ENCODE peak calls at places on chromosome 6, in six cellular contexts. M is CD8-positive, alpha-beta memory T cell; J is T-helper 9 cell; F is CD8-positive, alpha-beta T cell; E is SHP77; S is NCI-H748 treated with DMSO at 0.1 percent for 48 hours. O is an unnamed sample.

GRCh38 chr6:151215999-151216398 is 23.8 kb upstream of the AKAP12 start:
- DNase-seq in F (no peak), M (no peak), E (no peak), S (no peak), J (no peak), O (no peak)

GRCh38 chr6:142384455-142385332 is 82.9 kb downstream of the ADGRG6 start:
- DNase-seq in M (no peak), E (no peak), S (no peak), F (no peak), J (no peak), O (no peak)

GRCh38 chr6:169961772-169962561 is 210.5 kb downstream of the ERMARD start:
- DNase-seq in M (no peak), F (no peak), S (no peak), E (no peak), J (no peak), O (peak; percentile 75)

GRCh38 chr6:52576392-52577021 is 353 bp downstream of the TRAM2 start:
- DNase-seq in S (peak; percentile 59), M (no peak), J (peak; percentile 35), E (peak; percentile 73), F (peak; percentile 34), O (peak; percentile 86)

GRCh38 chr6:136403166-136403980 is 113.7 kb upstream of the BCLAF1 start:
- DNase-seq in E (peak; percentile 63), S (no peak), M (no peak), J (no peak), F (no peak), O (no peak)

GRCh38 chr6:9121551-9121950 is 686.2 kb upstream of the SLC35B3 start:
- DNase-seq in J (no peak), F (no peak), M (no peak), E (no peak), S (no peak), O (no peak)

GRCh38 chr6:140567469-140567868 is 1193.0 kb upstream of the CITED2 start:
- DNase-seq in E (no peak), M (no peak), J (no peak), F (no peak), S (no peak), O (no peak)

GRCh38 chr6:48584846-48585245 is 473.8 kb upstream of the PTCHD4 start:
- DNase-seq in E (no peak), J (no peak), S (no peak), F (no peak), M (no peak), O (no peak)

GRCh38 chr6:101761124-101761601 is 367.7 kb downstream of the GRIK2 start:
- DNase-seq in M (no peak), E (no peak), J (no peak), F (no peak), S (no peak), O (no peak)

GRCh38 chr6:46412662-46413061 is 78.6 kb downstream of the RCAN2 start:
- DNase-seq in M (no peak), E (no peak), S (no peak), J (no peak), F (no peak), O (no peak)

GRCh38 chr6:42342011-42342553 is 109.6 kb downstream of the TRERF1 start:
- DNase-seq in M (no peak), E (no peak), S (no peak), J (no peak), F (no peak), O (no peak)

GRCh38 chr6:168300975-168301647 is 18.5 kb downstream of the DACT2 start:
- DNase-seq in S (no peak), J (no peak), M (no peak), F (no peak), E (no peak), O (no peak)

GRCh38 chr6:31401403-31401802 is 2.0 kb upstream of the MICA start:
- DNase-seq in F (no peak), E (no peak), J (no peak), S (no peak), M (no peak), O (peak; percentile 82)

GRCh38 chr6:15956205-15957106 is 172.4 kb upstream of the MYLIP start:
- DNase-seq in J (no peak), F (no peak), S (peak; percentile 38), M (no peak), E (peak; percentile 27), O (no peak)

GRCh38 chr6:43496370-43497128 is 13.6 kb downstream of the LRRC73 start:
- DNase-seq in J (no peak), F (no peak), M (no peak), S (no peak), E (no peak), O (no peak)

GRCh38 chr6:118869350-118869749 is 24.6 kb upstream of the ASF1A start:
- DNase-seq in M (no peak), F (no peak), E (no peak), J (no peak), S (no peak), O (no peak)

GRCh38 chr6:118719351-118720124 is 68.1 kb upstream of the CEP85L start:
- DNase-seq in F (peak; percentile 18), M (no peak), E (no peak), J (no peak), S (no peak), O (no peak)

GRCh38 chr6:26427093-26427809 is 13.1 kb upstream of the BTN3A3 start:
- DNase-seq in F (no peak), S (no peak), J (no peak), E (no peak), M (no peak), O (no peak)

GRCh38 chr6:119345114-119345513 is 4.4 kb downstream of the MAN1A1 start:
- DNase-seq in F (no peak), M (no peak), J (no peak), S (no peak), E (no peak), O (no peak)

GRCh38 chr6:34986845-34987246 is 97.8 kb downstream of the ANKS1A start:
- DNase-seq in S (peak; percentile 85), J (peak; percentile 49), E (peak; percentile 21), F (peak; percentile 47), M (peak; percentile 37), O (peak; percentile 83)

GRCh38 chr6:133919362-133919761 is 30.4 kb downstream of the TCF21 start:
- DNase-seq in M (no peak), J (no peak), F (no peak), E (no peak), S (no peak), O (no peak)

GRCh38 chr6:37407948-37408347 is 25.1 kb upstream of the CMTR1 start:
- DNase-seq in E (no peak), J (no peak), S (no peak), F (no peak), M (no peak), O (no peak)

GRCh38 chr6:42266542-42266941 is 48.9 kb upstream of the MRPS10 start:
- DNase-seq in S (no peak), M (no peak), F (no peak), E (no peak), J (no peak), O (no peak)

GRCh38 chr6:135195522-135195921 is 14.4 kb downstream of the MYB start:
- DNase-seq in J (no peak), E (no peak), M (no peak), F (no peak), S (no peak), O (no peak)

GRCh38 chr6:90294989-90295853 is 1.4 kb downstream of the BACH2 start:
- DNase-seq in S (no peak), E (peak; percentile 28), J (peak; percentile 57), F (peak; percentile 45), M (peak; percentile 61), O (peak; percentile 72)

GRCh38 chr6:4316867-4317400 is 181.6 kb upstream of the ECI2 start:
- DNase-seq in E (peak; percentile 52), S (peak; percentile 32), J (no peak), M (no peak), F (no peak), O (no peak)

GRCh38 chr6:100924574-100924973 is 43.4 kb upstream of the ASCC3 start:
- DNase-seq in F (no peak), J (no peak), M (no peak), S (no peak), E (no peak), O (no peak)

GRCh38 chr6:29953706-29954105 is 11.4 kb downstream of the HLA-A start:
- DNase-seq in J (no peak), M (no peak), S (no peak), F (no peak), E (no peak), O (no peak)

GRCh38 chr6:142819603-142820335 is 125.2 kb downstream of the HIVEP2 start:
- DNase-seq in J (no peak), E (peak; percentile 28), F (peak; percentile 29), M (peak; percentile 36), S (no peak), O (no peak)

GRCh38 chr6:113011389-113011788 is 664.3 kb downstream of the RFPL4B start:
- DNase-seq in F (no peak), J (no peak), E (no peak), S (no peak), M (no peak), O (no peak)

GRCh38 chr6:16206595-16207037 is 31.8 kb upstream of the GMPR start:
- DNase-seq in J (peak; percentile 12), F (peak; percentile 14), S (peak; percentile 90), E (peak; percentile 48), M (peak; percentile 26), O (no peak)

GRCh38 chr6:39309942-39310531 is 4.2 kb downstream of the KCNK17 start:
- DNase-seq in J (peak; percentile 36), E (peak; percentile 41), M (peak; percentile 34), F (peak; percentile 24), S (peak; percentile 63), O (peak; percentile 77)

O was measured in sigmoid colon.